ENCODE peak calls at places on chromosome 11, in nine cellular contexts. One of them, this sample, is unnamed.

GRCh38 chr11:130129922-130130321 is 29.7 kb upstream of the ST14 start:
- DNase-seq in K562: no peak
- DNase-seq in activated T-cell treated with anti-CD3 and anti-CD28 coated beads, Interleukin-2, amount 50 U/mL, for 72 hours: no peak
- DNase-seq in endodermal cell: peak; percentile 21
- DNase-seq in mucosa of gallbladder: no peak
- DNase-seq in heart right ventricle: no peak
- DNase-seq in fibroblast of pulmonary artery: no peak
- DNase-seq in cardiac fibroblast: no peak
- DNase-seq in HFF-Myc: no peak
- DNase-seq in this sample: no peak

GRCh38 chr11:32574446-32574845 is 9.2 kb upstream of the EIF3M start:
- DNase-seq in K562: no peak
- DNase-seq in activated T-cell treated with anti-CD3 and anti-CD28 coated beads, Interleukin-2, amount 50 U/mL, for 72 hours: no peak
- DNase-seq in endodermal cell: no peak
- DNase-seq in mucosa of gallbladder: no peak
- DNase-seq in heart right ventricle: no peak
- DNase-seq in fibroblast of pulmonary artery: no peak
- DNase-seq in cardiac fibroblast: no peak
- DNase-seq in HFF-Myc: no peak
- DNase-seq in this sample: no peak

GRCh38 chr11:13721760-13722159 is 53.3 kb downstream of the FAR1 start:
- DNase-seq in K562: no peak
- DNase-seq in activated T-cell treated with anti-CD3 and anti-CD28 coated beads, Interleukin-2, amount 50 U/mL, for 72 hours: no peak
- DNase-seq in endodermal cell: no peak
- DNase-seq in mucosa of gallbladder: no peak
- DNase-seq in heart right ventricle: no peak
- DNase-seq in fibroblast of pulmonary artery: peak; percentile 38
- DNase-seq in cardiac fibroblast: peak; percentile 48
- DNase-seq in HFF-Myc: no peak
- DNase-seq in this sample: no peak

GRCh38 chr11:58940028-58940427 is 740 bp downstream of the GLYATL1 start:
- DNase-seq in K562: no peak
- DNase-seq in activated T-cell treated with anti-CD3 and anti-CD28 coated beads, Interleukin-2, amount 50 U/mL, for 72 hours: no peak
- DNase-seq in endodermal cell: no peak
- DNase-seq in mucosa of gallbladder: no peak
- DNase-seq in heart right ventricle: no peak
- DNase-seq in fibroblast of pulmonary artery: no peak
- DNase-seq in cardiac fibroblast: no peak
- DNase-seq in HFF-Myc: no peak
- DNase-seq in this sample: no peak

GRCh38 chr11:61734767-61735166 is 17.7 kb upstream of the MYRF start:
- DNase-seq in K562: no peak
- DNase-seq in activated T-cell treated with anti-CD3 and anti-CD28 coated beads, Interleukin-2, amount 50 U/mL, for 72 hours: no peak
- DNase-seq in endodermal cell: no peak
- DNase-seq in mucosa of gallbladder: no peak
- DNase-seq in heart right ventricle: no peak
- DNase-seq in fibroblast of pulmonary artery: no peak
- DNase-seq in cardiac fibroblast: no peak
- DNase-seq in HFF-Myc: no peak
- DNase-seq in this sample: no peak

GRCh38 chr11:130213979-130214281 is 54.3 kb downstream of the ST14 start:
- DNase-seq in K562: no peak
- DNase-seq in activated T-cell treated with anti-CD3 and anti-CD28 coated beads, Interleukin-2, amount 50 U/mL, for 72 hours: no peak
- DNase-seq in endodermal cell: no peak
- DNase-seq in mucosa of gallbladder: peak; percentile 4
- DNase-seq in heart right ventricle: no peak
- DNase-seq in fibroblast of pulmonary artery: no peak
- DNase-seq in cardiac fibroblast: no peak
- DNase-seq in HFF-Myc: no peak
- DNase-seq in this sample: no peak

GRCh38 chr11:3735827-3736226 is 61.5 kb downstream of the NUP98 start:
- DNase-seq in K562: no peak
- DNase-seq in activated T-cell treated with anti-CD3 and anti-CD28 coated beads, Interleukin-2, amount 50 U/mL, for 72 hours: no peak
- DNase-seq in endodermal cell: no peak
- DNase-seq in mucosa of gallbladder: no peak
- DNase-seq in heart right ventricle: no peak
- DNase-seq in fibroblast of pulmonary artery: peak; percentile 13
- DNase-seq in cardiac fibroblast: peak; percentile 46
- DNase-seq in HFF-Myc: peak; percentile 2
- DNase-seq in this sample: no peak

GRCh38 chr11:108591893-108592292 is 1.7 kb downstream of the EXPH5 start:
- DNase-seq in K562: peak; percentile 35
- DNase-seq in activated T-cell treated with anti-CD3 and anti-CD28 coated beads, Interleukin-2, amount 50 U/mL, for 72 hours: no peak
- DNase-seq in endodermal cell: no peak
- DNase-seq in mucosa of gallbladder: no peak
- DNase-seq in heart right ventricle: no peak
- DNase-seq in fibroblast of pulmonary artery: no peak
- DNase-seq in cardiac fibroblast: no peak
- DNase-seq in HFF-Myc: no peak
- DNase-seq in this sample: no peak

GRCh38 chr11:63007920-63008319 is 7.7 kb downstream of the SLC22A8 start:
- DNase-seq in K562: no peak
- DNase-seq in activated T-cell treated with anti-CD3 and anti-CD28 coated beads, Interleukin-2, amount 50 U/mL, for 72 hours: no peak
- DNase-seq in endodermal cell: no peak
- DNase-seq in mucosa of gallbladder: no peak
- DNase-seq in heart right ventricle: no peak
- DNase-seq in fibroblast of pulmonary artery: no peak
- DNase-seq in cardiac fibroblast: no peak
- DNase-seq in HFF-Myc: no peak
- DNase-seq in this sample: no peak

GRCh38 chr11:67634366-67635230 is 4.9 kb upstream of the NUDT8 start:
- DNase-seq in K562: no peak
- DNase-seq in activated T-cell treated with anti-CD3 and anti-CD28 coated beads, Interleukin-2, amount 50 U/mL, for 72 hours: no peak
- DNase-seq in endodermal cell: peak; percentile 73
- DNase-seq in mucosa of gallbladder: no peak
- DNase-seq in heart right ventricle: peak; percentile 8
- DNase-seq in fibroblast of pulmonary artery: no peak
- DNase-seq in cardiac fibroblast: no peak
- DNase-seq in HFF-Myc: no peak
- DNase-seq in this sample: peak; percentile 26

GRCh38 chr11:15673408-15673811 is 558.7 kb downstream of the INSC start:
- DNase-seq in K562: no peak
- DNase-seq in activated T-cell treated with anti-CD3 and anti-CD28 coated beads, Interleukin-2, amount 50 U/mL, for 72 hours: no peak
- DNase-seq in endodermal cell: peak; percentile 75
- DNase-seq in mucosa of gallbladder: peak; percentile 10
- DNase-seq in heart right ventricle: no peak
- DNase-seq in fibroblast of pulmonary artery: no peak
- DNase-seq in cardiac fibroblast: no peak
- DNase-seq in HFF-Myc: no peak
- DNase-seq in this sample: no peak

GRCh38 chr11:65604258-65604657 is 8.7 kb upstream of the KCNK7 start:
- DNase-seq in K562: no peak
- DNase-seq in activated T-cell treated with anti-CD3 and anti-CD28 coated beads, Interleukin-2, amount 50 U/mL, for 72 hours: no peak
- DNase-seq in endodermal cell: no peak
- DNase-seq in mucosa of gallbladder: no peak
- DNase-seq in heart right ventricle: no peak
- DNase-seq in fibroblast of pulmonary artery: no peak
- DNase-seq in cardiac fibroblast: no peak
- DNase-seq in HFF-Myc: no peak
- DNase-seq in this sample: no peak

GRCh38 chr11:3014314-3014938 is 22.3 kb upstream of the NAP1L4 start:
- DNase-seq in K562: no peak
- DNase-seq in activated T-cell treated with anti-CD3 and anti-CD28 coated beads, Interleukin-2, amount 50 U/mL, for 72 hours: peak; percentile 88
- DNase-seq in endodermal cell: no peak
- DNase-seq in mucosa of gallbladder: no peak
- DNase-seq in heart right ventricle: no peak
- DNase-seq in fibroblast of pulmonary artery: no peak
- DNase-seq in cardiac fibroblast: no peak
- DNase-seq in HFF-Myc: no peak
- DNase-seq in this sample: no peak

This sample was measured in left lung.